ENCODE peak calls at places on chromosomes 5 and 9, in five cellular contexts. One of them, this sample, is unnamed.

GRCh38 chr5:142745268-142745667 is 24.9 kb upstream of the ARHGAP26 start:
- DNase-seq in A549: no peak
- DNase-seq in K562: no peak
- DNase-seq in GM12878: no peak
- DNase-seq in HepG2: no peak
- DNase-seq in this sample: no peak

GRCh38 chr5:133818031-133818431 is 150.4 kb downstream of the C5orf15 start:
- DNase-seq in HepG2: no peak
- DNase-seq in K562: no peak
- DNase-seq in GM12878: no peak
- DNase-seq in A549: peak; percentile 31
- DNase-seq in this sample: no peak

GRCh38 chr9:35741740-35742139 is 7.3 kb downstream of the GBA2 start:
- DNase-seq in HepG2: no peak
- DNase-seq in A549: no peak
- DNase-seq in K562: no peak
- DNase-seq in GM12878: no peak
- DNase-seq in this sample: no peak

GRCh38 chr5:169629847-169630548 is 7.1 kb upstream of the DOCK2 start:
- DNase-seq in GM12878: no peak
- DNase-seq in K562: no peak
- DNase-seq in HepG2: peak; percentile 21
- DNase-seq in A549: peak; percentile 57
- DNase-seq in this sample: no peak

GRCh38 chr5:164097747-164098146 is 592.3 kb downstream of the MAT2B start:
- DNase-seq in GM12878: no peak
- DNase-seq in HepG2: no peak
- DNase-seq in A549: no peak
- DNase-seq in K562: no peak
- DNase-seq in this sample: no peak

GRCh38 chr9:124213396-124213795 is 44.4 kb upstream of the NEK6 start:
- DNase-seq in GM12878: no peak
- DNase-seq in A549: no peak
- DNase-seq in K562: no peak
- DNase-seq in HepG2: no peak
- DNase-seq in this sample: no peak

GRCh38 chr9:116181853-116182610 is 28.4 kb downstream of the PAPPA start:
- DNase-seq in HepG2: no peak
- DNase-seq in A549: no peak
- DNase-seq in GM12878: no peak
- DNase-seq in K562: no peak
- DNase-seq in this sample: peak; percentile 8

GRCh38 chr5:5658226-5658625 is 235.7 kb downstream of the ICE1 start:
- DNase-seq in K562: no peak
- DNase-seq in A549: no peak
- DNase-seq in GM12878: peak; percentile 3
- DNase-seq in HepG2: no peak
- DNase-seq in this sample: no peak

GRCh38 chr9:129150672-129151211 is 27.3 kb downstream of the IER5L start:
- DNase-seq in K562: no peak
- DNase-seq in HepG2: no peak
- DNase-seq in GM12878: no peak
- DNase-seq in A549: no peak
- DNase-seq in this sample: no peak

GRCh38 chr5:179762781-179763176 is 30.2 kb downstream of the MAML1 start:
- DNase-seq in HepG2: no peak
- DNase-seq in K562: no peak
- DNase-seq in A549: no peak
- DNase-seq in GM12878: no peak
- DNase-seq in this sample: no peak

GRCh38 chr5:146653560-146653959 is 137.6 kb upstream of the GPR151 start:
- DNase-seq in K562: no peak
- DNase-seq in A549: no peak
- DNase-seq in HepG2: no peak
- DNase-seq in GM12878: no peak
- DNase-seq in this sample: no peak

GRCh38 chr5:176886336-176887251 is 12.6 kb downstream of the HK3 start:
- DNase-seq in K562: no peak
- DNase-seq in GM12878: no peak
- DNase-seq in A549: no peak
- DNase-seq in HepG2: no peak
- DNase-seq in this sample: no peak

GRCh38 chr9:131747352-131747751 is 7.5 kb upstream of the RAPGEF1 start:
- DNase-seq in HepG2: peak; percentile 77
- DNase-seq in A549: no peak
- DNase-seq in GM12878: no peak
- DNase-seq in K562: peak; percentile 34
- DNase-seq in this sample: peak; percentile 74

GRCh38 chr9:83937861-83938455 is 16.7 kb upstream of the KIF27 start:
- DNase-seq in GM12878: no peak
- DNase-seq in A549: peak; percentile 56
- DNase-seq in K562: peak; percentile 41
- DNase-seq in HepG2: peak; percentile 68
- DNase-seq in this sample: peak; percentile 94

GRCh38 chr9:84711936-84712335 is 42.4 kb downstream of the NTRK2 start:
- DNase-seq in GM12878: no peak
- DNase-seq in HepG2: no peak
- DNase-seq in A549: no peak
- DNase-seq in K562: no peak
- DNase-seq in this sample: no peak

GRCh38 chr9:107153336-107153735 is 129.7 kb upstream of the RAD23B start:
- DNase-seq in HepG2: no peak
- DNase-seq in K562: no peak
- DNase-seq in A549: no peak
- DNase-seq in GM12878: no peak
- DNase-seq in this sample: no peak

GRCh38 chr5:32710859-32711692 is at the start of gene NPR3:
- DNase-seq in A549: peak; percentile 46
- DNase-seq in GM12878: no peak
- DNase-seq in HepG2: no peak
- DNase-seq in K562: no peak
- DNase-seq in this sample: peak; percentile 27

GRCh38 chr5:42852826-42853225 is 41.1 kb upstream of the SELENOP start:
- DNase-seq in GM12878: no peak
- DNase-seq in K562: no peak
- DNase-seq in A549: no peak
- DNase-seq in HepG2: no peak
- DNase-seq in this sample: no peak

GRCh38 chr5:140630296-140630695 is 2.7 kb downstream of the CD14 start:
- DNase-seq in GM12878: no peak
- DNase-seq in K562: no peak
- DNase-seq in HepG2: no peak
- DNase-seq in A549: no peak
- DNase-seq in this sample: no peak

GRCh38 chr5:80346055-80346454 is 26.3 kb downstream of the SPZ1 start:
- DNase-seq in GM12878: no peak
- DNase-seq in A549: peak; percentile 28
- DNase-seq in HepG2: peak; percentile 44
- DNase-seq in K562: peak; percentile 32
- DNase-seq in this sample: peak; percentile 77

DNA sequence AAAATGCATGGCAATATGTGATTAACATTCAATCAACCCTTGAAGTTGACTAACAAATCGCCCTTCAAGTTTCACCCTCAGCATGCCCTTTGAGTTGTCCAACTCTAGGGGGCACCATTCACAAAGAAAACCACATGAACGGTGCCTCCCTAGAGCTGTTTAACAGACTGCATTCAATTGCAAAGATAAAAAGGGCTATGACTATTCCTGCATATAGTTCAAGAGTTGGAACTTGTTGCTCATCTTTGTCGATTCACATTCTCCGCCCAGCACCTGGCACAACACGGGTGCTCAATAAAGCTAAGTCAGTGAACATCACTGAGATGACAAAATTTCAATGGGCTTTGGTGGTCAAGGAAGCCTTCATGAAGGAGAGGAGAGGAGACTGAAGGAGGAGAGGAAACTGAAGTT is 69.6 kb upstream of the SLC30A5 start:
- DNase-seq in HepG2: peak; percentile 58
- DNase-seq in A549: peak; percentile 39
- DNase-seq in GM12878: no peak
- DNase-seq in K562: peak; percentile 61
- DNase-seq in this sample: peak; percentile 82
- TF ChIP-seq JUNB in HepG2: no peak
- TF ChIP-seq JUNB in A549: no peak
- TF ChIP-seq JUNB in GM12878: no peak
- TF ChIP-seq JUNB in K562: no peak
- TF ChIP-seq JUNB in this sample: no peak

GRCh38 chr9:89457376-89457855 is 40.5 kb downstream of the SEMA4D start:
- DNase-seq in GM12878: no peak
- DNase-seq in HepG2: no peak
- DNase-seq in A549: no peak
- DNase-seq in K562: no peak
- DNase-seq in this sample: no peak

GRCh38 chr9:89454498-89455355 is 43.2 kb downstream of the SEMA4D start:
- DNase-seq in K562: no peak
- DNase-seq in HepG2: no peak
- DNase-seq in A549: no peak
- DNase-seq in GM12878: no peak
- DNase-seq in this sample: no peak

GRCh38 chr9:89453452-89453851 is 44.5 kb downstream of the SEMA4D start:
- DNase-seq in GM12878: no peak
- DNase-seq in K562: no peak
- DNase-seq in HepG2: no peak
- DNase-seq in A549: no peak
- DNase-seq in this sample: no peak

GRCh38 chr9:89452561-89452960 is 45.4 kb downstream of the SEMA4D start:
- DNase-seq in GM12878: no peak
- DNase-seq in HepG2: no peak
- DNase-seq in K562: no peak
- DNase-seq in A549: no peak
- DNase-seq in this sample: no peak

DNA sequence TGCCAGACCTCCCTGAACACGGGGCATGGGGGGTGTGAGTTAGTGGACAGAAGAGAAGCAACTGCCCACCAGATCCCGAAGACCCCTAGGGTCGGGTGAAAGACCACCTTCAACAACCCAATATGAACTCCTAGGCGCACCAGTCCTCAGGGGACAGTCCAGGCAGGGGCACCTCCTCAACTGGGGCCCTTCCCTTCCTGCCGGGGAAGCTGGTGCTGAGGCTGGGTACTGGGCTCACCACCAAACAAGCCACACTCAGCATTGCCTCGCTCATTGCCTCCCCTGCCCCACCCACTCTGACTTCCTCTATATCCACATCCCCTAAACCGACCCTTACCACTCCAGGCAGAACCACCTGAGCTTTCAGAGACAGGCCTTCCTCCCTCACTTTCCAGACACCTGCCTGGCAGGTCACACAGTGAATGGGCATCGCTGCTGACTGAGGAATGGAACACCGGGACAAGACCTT is 42.5 kb downstream of the SEMA4D start:
- DNase-seq in K562: no peak
- DNase-seq in A549: no peak
- DNase-seq in HepG2: no peak
- DNase-seq in GM12878: no peak
- DNase-seq in this sample: no peak
- H3K27ac ChIP-seq in K562: no peak overlapping the region
- H3K27ac ChIP-seq in A549: no peak overlapping the region
- H3K27ac ChIP-seq in HepG2: no peak overlapping the region
- H3K27ac ChIP-seq in GM12878: no peak overlapping the region
- H3K27ac ChIP-seq in this sample: no peak overlapping the region

GRCh38 chr9:89178162-89179120 is at the start of gene SHC3:
- DNase-seq in K562: no peak
- DNase-seq in GM12878: no peak
- DNase-seq in HepG2: no peak
- DNase-seq in A549: no peak
- DNase-seq in this sample: peak; percentile 67
- TF ChIP-seq REST in K562: no peak
- TF ChIP-seq REST in GM12878: no peak
- TF ChIP-seq REST in HepG2: no peak
- TF ChIP-seq REST in A549: no peak
- TF ChIP-seq REST in this sample: no peak

GRCh38 chr5:150023136-150023535 is 22.6 kb downstream of the HMGXB3 start:
- DNase-seq in GM12878: no peak
- DNase-seq in K562: no peak
- DNase-seq in HepG2: no peak
- DNase-seq in A549: no peak
- DNase-seq in this sample: no peak

GRCh38 chr5:150022681-150023080 is 22.1 kb downstream of the HMGXB3 start:
- DNase-seq in A549: no peak
- DNase-seq in HepG2: no peak
- DNase-seq in K562: no peak
- DNase-seq in GM12878: no peak
- DNase-seq in this sample: no peak

GRCh38 chr5:150020249-150020648 is 19.7 kb downstream of the HMGXB3 start:
- DNase-seq in K562: no peak
- DNase-seq in HepG2: no peak
- DNase-seq in GM12878: no peak
- DNase-seq in A549: no peak
- DNase-seq in this sample: no peak

GRCh38 chr5:150021491-150022162 is 21.1 kb downstream of the HMGXB3 start:
- DNase-seq in K562: no peak
- DNase-seq in GM12878: no peak
- DNase-seq in A549: no peak
- DNase-seq in HepG2: no peak
- DNase-seq in this sample: peak; percentile 24

GRCh38 chr5:150022163-150022540 is 21.6 kb downstream of the HMGXB3 start:
- DNase-seq in A549: no peak
- DNase-seq in GM12878: no peak
- DNase-seq in HepG2: no peak
- DNase-seq in K562: no peak
- DNase-seq in this sample: no peak
- TF ChIP-seq JUNB in A549: no peak
- TF ChIP-seq JUNB in GM12878: no peak
- TF ChIP-seq JUNB in HepG2: no peak
- TF ChIP-seq JUNB in K562: no peak
- TF ChIP-seq JUNB in this sample: no peak

GRCh38 chr5:68277427-68277826 is 61.9 kb downstream of the PIK3R1 start:
- DNase-seq in HepG2: no peak
- DNase-seq in GM12878: no peak
- DNase-seq in K562: no peak
- DNase-seq in A549: no peak
- DNase-seq in this sample: no peak

GRCh38 chr5:68274847-68275700 is 59.5 kb downstream of the PIK3R1 start:
- DNase-seq in K562: no peak
- DNase-seq in GM12878: no peak
- DNase-seq in HepG2: no peak
- DNase-seq in A549: no peak
- DNase-seq in this sample: no peak

GRCh38 chr5:68273717-68274409 is 58.3 kb downstream of the PIK3R1 start:
- DNase-seq in HepG2: no peak
- DNase-seq in A549: no peak
- DNase-seq in K562: no peak
- DNase-seq in GM12878: no peak
- DNase-seq in this sample: no peak

GRCh38 chr5:68279960-68280359 is 64.4 kb downstream of the PIK3R1 start:
- DNase-seq in HepG2: no peak
- DNase-seq in GM12878: no peak
- DNase-seq in A549: no peak
- DNase-seq in K562: peak; percentile 51
- DNase-seq in this sample: no peak

DNA sequence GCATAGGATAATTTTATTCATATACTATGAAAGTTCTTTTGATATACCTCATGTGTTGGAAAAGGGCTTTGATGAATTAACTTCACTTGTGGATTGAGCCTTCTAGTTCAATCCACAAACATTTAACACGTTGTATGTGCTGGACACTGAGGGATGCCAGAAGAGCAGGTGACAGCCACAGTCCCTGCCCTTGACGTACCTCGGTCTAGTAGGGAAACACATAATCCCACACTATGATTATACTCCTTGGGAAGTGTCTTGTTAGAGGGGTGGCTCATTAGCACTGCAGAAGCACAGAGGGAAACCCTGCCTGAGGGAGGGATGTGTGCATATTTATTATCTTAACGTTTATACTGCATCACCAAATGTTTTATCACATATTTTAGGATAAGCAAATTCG is 61.2 kb downstream of the PIK3R1 start:
- DNase-seq in A549: no peak
- DNase-seq in GM12878: no peak
- DNase-seq in K562: no peak
- DNase-seq in HepG2: no peak
- DNase-seq in this sample: no peak
- H3K27ac ChIP-seq in A549: no peak overlapping the region
- H3K27ac ChIP-seq in GM12878: no peak overlapping the region
- H3K27ac ChIP-seq in K562: no peak overlapping the region
- H3K27ac ChIP-seq in HepG2: no peak overlapping the region
- H3K27ac ChIP-seq in this sample: no peak overlapping the region